ENCODE peak calls at places on chromosomes 1 and 21, in six cellular contexts. N is left ventricle myocardium inferior, U is right lobe of liver, T is PC-3, Y is lung, R is mammary epithelial cell. I is an unnamed sample.

GRCh38 chr1:218817747-218818146 is 355.9 kb upstream of the LYPLAL1 start:
- DNase-seq in N (no peak), U (no peak), T (no peak), Y (no peak), R (no peak), I (peak; percentile 37)

GRCh38 chr1:208326033-208326432 is 81.8 kb upstream of the PLXNA2 start:
- DNase-seq in N (no peak), U (no peak), T (no peak), Y (no peak), R (no peak), I (no peak)

GRCh38 chr1:201226859-201227488 is 36.4 kb downstream of the IGFN1 start:
- DNase-seq in N (no peak), U (peak; percentile 31), T (no peak), Y (no peak), R (no peak), I (no peak)

GRCh38 chr21:45618287-45618686 is 25.2 kb upstream of the PCBP3 start:
- DNase-seq in N (no peak), U (peak; percentile 49), T (no peak), Y (no peak), R (no peak), I (peak; percentile 46)

GRCh38 chr21:38479641-38480515 is 18.4 kb downstream of the ERG start:
- DNase-seq in N (no peak), U (no peak), T (no peak), Y (no peak), R (peak; percentile 100), I (no peak)

GRCh38 chr1:4662723-4663122 is 8.3 kb downstream of the AJAP1 start:
- DNase-seq in N (no peak), U (no peak), T (no peak), Y (no peak), R (no peak), I (no peak)

GRCh38 chr1:27605796-27606707 is 2.1 kb upstream of the AHDC1 start:
- DNase-seq in N (no peak), U (no peak), T (peak; percentile 69), Y (peak; percentile 50), R (peak; percentile 32), I (peak; percentile 75)

GRCh38 chr1:6205849-6206845 is at the start of gene RNF207:
- DNase-seq in N (peak; percentile 75), U (peak; percentile 81), T (peak; percentile 95), Y (peak; percentile 65), R (peak; percentile 84), I (peak; percentile 91)

GRCh38 chr1:174535207-174535606 is 87.4 kb downstream of the GPR52 start:
- DNase-seq in N (no peak), U (no peak), T (no peak), Y (no peak), R (no peak), I (no peak)

DNA sequence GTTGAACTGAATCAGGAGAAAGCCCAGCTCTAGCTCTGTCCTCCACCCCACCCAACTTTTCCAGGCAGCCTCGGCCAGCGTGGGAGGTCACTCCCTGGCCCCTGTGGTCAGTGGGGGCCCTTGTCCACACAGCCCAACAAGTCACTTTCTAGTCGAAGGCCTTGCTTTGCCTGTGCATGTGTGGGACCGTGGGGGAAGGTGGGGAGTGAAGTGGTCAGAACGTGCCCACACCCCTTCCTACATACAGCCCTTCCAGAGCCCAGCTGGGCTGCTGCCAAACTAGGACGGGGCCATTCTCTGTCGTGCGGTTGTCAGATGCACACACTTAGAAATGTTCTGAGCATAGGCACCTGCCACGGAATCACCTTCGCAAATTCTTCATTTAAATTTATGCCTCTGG is 18.0 kb downstream of the FAAP20 start:
- DNase-seq in N (no peak), U (no peak), T (no peak), Y (no peak), R (no peak), I (no peak)
- H3K36me3 ChIP-seq in N (peaks cover 4% of the 10 kb centered on the region), U (no peaks in the 10 kb centered on the region), T (no peaks in the 10 kb centered on the region), Y (no peaks in the 10 kb centered on the region), R (no peaks in the 10 kb centered on the region), I (no peaks in the 10 kb centered on the region)

DNA sequence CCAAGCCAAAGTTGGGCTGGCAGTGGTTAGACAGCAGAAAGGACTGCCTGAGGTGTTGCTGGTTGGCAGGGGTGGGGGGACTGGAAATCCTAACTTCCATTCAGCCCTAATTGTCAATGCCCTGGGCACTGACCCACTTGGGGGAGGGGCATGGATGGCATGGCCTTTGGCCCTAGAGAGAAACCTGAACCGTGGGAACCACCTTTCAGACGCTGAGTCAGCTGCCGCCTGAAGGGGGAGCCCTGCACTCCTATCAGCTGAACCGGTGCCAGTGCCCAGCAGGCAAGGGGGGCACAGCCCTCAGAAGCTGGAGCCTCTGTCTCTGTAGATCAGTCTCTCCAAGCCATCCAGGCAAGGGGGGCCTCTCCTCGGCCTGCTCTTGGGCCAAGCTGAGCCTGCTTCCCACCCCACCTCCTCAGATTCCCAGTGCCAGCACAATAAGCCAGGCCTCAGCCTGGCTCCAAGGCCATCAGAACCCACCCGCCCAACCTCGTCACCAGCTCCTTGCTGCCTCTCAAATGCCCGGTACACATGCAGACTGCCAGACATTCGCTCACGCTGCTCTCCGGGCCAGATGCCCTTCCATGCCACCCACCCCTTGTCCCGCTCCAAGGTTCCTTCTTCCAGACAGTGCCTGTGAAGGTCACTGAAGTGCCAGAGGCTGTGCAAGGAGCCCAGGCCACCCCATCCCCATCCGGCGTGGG is 11.6 kb downstream of the TINAGL1 start:
- DNase-seq in N (peak; percentile 74), U (no peak), T (peak; percentile 76), Y (peak; percentile 69), R (no peak), I (peak; percentile 76)
- H3K4me3 ChIP-seq in N (peak overlapping the region; percentile 57), U (no peak overlapping the region), T (no peak overlapping the region), Y (no peak overlapping the region), R (no peak overlapping the region), I (no peak overlapping the region)

DNA sequence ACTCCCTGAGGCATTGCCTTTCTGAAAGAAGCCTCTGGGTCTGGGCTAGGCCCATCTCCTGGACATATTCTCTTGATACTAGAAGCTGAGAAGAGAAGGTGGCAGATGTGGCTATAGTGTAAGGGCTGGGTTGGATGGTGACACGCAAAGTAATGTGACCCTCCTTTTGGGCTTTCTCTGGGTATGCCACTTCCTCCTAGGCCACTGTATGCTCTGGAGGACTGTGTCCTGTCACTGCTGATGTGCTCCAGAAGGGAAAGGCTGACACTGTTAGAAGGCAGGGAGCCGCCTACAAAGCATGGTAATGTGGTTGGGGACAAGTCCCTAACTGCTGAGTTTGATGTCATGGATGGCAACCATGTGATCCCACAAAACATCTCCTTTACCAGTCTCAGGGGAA is 112.2 kb downstream of the BCAR3 start:
- DNase-seq in N (no peak), U (no peak), T (no peak), Y (no peak), R (no peak), I (no peak)
- H3K36me3 ChIP-seq in N (peaks cover 67% of the 10 kb centered on the region), U (no peaks in the 10 kb centered on the region), T (peaks cover 86% of the 10 kb centered on the region), Y (peaks cover 7% of the 10 kb centered on the region), R (peaks cover 62% of the 10 kb centered on the region), I (no peaks in the 10 kb centered on the region)

GRCh38 chr1:26288311-26288941 is 8.5 kb downstream of the SH3BGRL3 start:
- DNase-seq in N (no peak), U (no peak), T (no peak), Y (no peak), R (no peak), I (no peak)
- H3K4me3 ChIP-seq in N (no peak overlapping the region), U (no peak overlapping the region), T (no peak overlapping the region), Y (no peak overlapping the region), R (no peak overlapping the region), I (no peak overlapping the region)

I was measured in hepatocyte.